ENCODE peak calls at places on chromosomes 11 and 22, in nine cellular contexts. Z, I, U, K, L, V, O, B and N are unnamed samples.

GRCh38 chr11:70220920-70221319 is 17.8 kb downstream of the FADD start:
- DNase-seq in Z (no peak), I (no peak), U (no peak), K (no peak), L (no peak), V (no peak), O (no peak), B (no peak), N (no peak)

GRCh38 chr11:74579577-74580270 is 12.7 kb upstream of the POLD3 start:
- DNase-seq in Z (no peak), I (no peak), U (no peak), K (no peak), L (no peak), V (no peak), O (no peak), B (no peak), N (no peak)

GRCh38 chr22:26845016-26845728 is 187.8 kb downstream of the MIAT start:
- DNase-seq in Z (peak), I (no peak), U (no peak), K (no peak), L (no peak), V (peak), O (no peak), B (no peak), N (no peak)

GRCh38 chr11:8070417-8071101 is 10.5 kb upstream of the TUB start:
- DNase-seq in Z (peak), I (peak), U (peak), K (peak), L (no peak), V (no peak), O (no peak), B (no peak), N (no peak)

GRCh38 chr11:86003654-86004053 is 65.2 kb downstream of the PICALM start:
- DNase-seq in Z (no peak), I (no peak), U (no peak), K (no peak), L (no peak), V (no peak), O (no peak), B (no peak), N (no peak)

GRCh38 chr22:28837640-28838039 is 37.3 kb upstream of the XBP1 start:
- DNase-seq in Z (no peak), I (no peak), U (no peak), K (no peak), L (no peak), V (no peak), O (no peak), B (no peak), N (no peak)

GRCh38 chr11:116614306-116615210 is 158.2 kb downstream of the BUD13 start:
- DNase-seq in Z (no peak), I (no peak), U (no peak), K (no peak), L (no peak), V (no peak), O (peak), B (no peak), N (no peak)

GRCh38 chr11:68890490-68891231 is 13.0 kb downstream of the MRPL21 start:
- DNase-seq in Z (peak), I (peak), U (peak), K (peak), L (no peak), V (no peak), O (peak), B (peak), N (peak)

GRCh38 chr22:41683052-41683451 is 5.6 kb downstream of the SNU13 start:
- DNase-seq in Z (no peak), I (no peak), U (no peak), K (no peak), L (no peak), V (no peak), O (no peak), B (no peak), N (no peak)

GRCh38 chr22:39144101-39144815 is 8.2 kb downstream of the CBX7 start:
- DNase-seq in Z (peak), I (peak), U (peak), K (peak), L (no peak), V (no peak), O (peak), B (no peak), N (no peak)

GRCh38 chr11:82924522-82925224 is 23.1 kb downstream of the DDIAS start:
- DNase-seq in Z (no peak), I (no peak), U (no peak), K (no peak), L (no peak), V (no peak), O (no peak), B (no peak), N (no peak)

GRCh38 chr22:44419429-44419828 is 78.6 kb downstream of the RTL6 start:
- DNase-seq in Z (no peak), I (no peak), U (no peak), K (no peak), L (no peak), V (no peak), O (no peak), B (no peak), N (no peak)

GRCh38 chr11:67442504-67443398 is 525 bp downstream of the CORO1B start:
- DNase-seq in Z (peak), I (no peak), U (no peak), K (no peak), L (no peak), V (no peak), O (no peak), B (peak), N (no peak)

GRCh38 chr11:46216040-46216764 is 61.3 kb upstream of the CREB3L1 start:
- DNase-seq in Z (no peak), I (no peak), U (no peak), K (no peak), L (no peak), V (no peak), O (no peak), B (no peak), N (no peak)

GRCh38 chr11:1394936-1395772 is 5.4 kb downstream of the BRSK2 start:
- DNase-seq in Z (no peak), I (no peak), U (no peak), K (no peak), L (no peak), V (no peak), O (no peak), B (peak), N (no peak)

GRCh38 chr11:96054870-96055705 is 131.2 kb upstream of the MTMR2 start:
- DNase-seq in Z (peak), I (no peak), U (peak), K (peak), L (no peak), V (no peak), O (no peak), B (no peak), N (no peak)

GRCh38 chr11:62501432-62501891 is 45.1 kb downstream of the AHNAK start:
- DNase-seq in Z (peak), I (no peak), U (no peak), K (no peak), L (no peak), V (no peak), O (no peak), B (peak), N (no peak)

GRCh38 chr11:1156506-1157340 is 1.0 kb upstream of the MUC5AC start:
- DNase-seq in Z (no peak), I (peak), U (no peak), K (no peak), L (no peak), V (no peak), O (no peak), B (no peak), N (no peak)

GRCh38 chr11:71563401-71563800 is 2.0 kb upstream of the KRTAP5-10 start:
- DNase-seq in Z (peak), I (peak), U (peak), K (no peak), L (no peak), V (no peak), O (no peak), B (no peak), N (peak)

GRCh38 chr11:120883404-120884135 is 140.3 kb upstream of the TBCEL start:
- DNase-seq in Z (peak), I (no peak), U (peak), K (no peak), L (no peak), V (no peak), O (no peak), B (peak), N (no peak)

GRCh38 chr11:78008174-78008573 is 13.7 kb upstream of the INTS4 start:
- DNase-seq in Z (no peak), I (no peak), U (no peak), K (no peak), L (no peak), V (no peak), O (no peak), B (no peak), N (no peak)

GRCh38 chr11:31656051-31656450 is 146.5 kb downstream of the ELP4 start:
- DNase-seq in Z (no peak), I (no peak), U (peak), K (no peak), L (no peak), V (no peak), O (no peak), B (no peak), N (no peak)

GRCh38 chr11:94325681-94326080 is 21.3 kb downstream of the IZUMO1R start:
- DNase-seq in Z (peak), I (peak), U (peak), K (no peak), L (peak), V (no peak), O (no peak), B (no peak), N (no peak)

GRCh38 chr11:12079726-12080556 is 30.4 kb upstream of the MICAL2 start:
- DNase-seq in Z (peak), I (peak), U (peak), K (peak), L (no peak), V (no peak), O (no peak), B (peak), N (peak)

GRCh38 chr11:118635237-118635591 is 27.8 kb downstream of the PHLDB1 start:
- DNase-seq in Z (no peak), I (no peak), U (no peak), K (no peak), L (no peak), V (no peak), O (no peak), B (peak), N (no peak)

GRCh38 chr11:35364101-35364780 is 55.1 kb downstream of the SLC1A2 start:
- DNase-seq in Z (no peak), I (peak), U (peak), K (peak), L (no peak), V (no peak), O (peak), B (peak), N (peak)

GRCh38 chr11:79077684-79078379 is 363.0 kb downstream of the TENM4 start:
- DNase-seq in Z (no peak), I (no peak), U (no peak), K (no peak), L (no peak), V (no peak), O (no peak), B (no peak), N (no peak)

GRCh38 chr11:15471709-15472404 is 357.1 kb downstream of the INSC start:
- DNase-seq in Z (no peak), I (peak), U (no peak), K (peak), L (no peak), V (no peak), O (no peak), B (no peak), N (no peak)

GRCh38 chr11:62505784-62506145 is 40.8 kb downstream of the AHNAK start:
- DNase-seq in Z (no peak), I (no peak), U (no peak), K (no peak), L (no peak), V (no peak), O (no peak), B (peak), N (no peak)

GRCh38 chr11:47466701-47467250 is 17.8 kb upstream of the RAPSN start:
- DNase-seq in Z (peak), I (no peak), U (no peak), K (no peak), L (no peak), V (no peak), O (no peak), B (peak), N (no peak)

GRCh38 chr11:76617553-76618265 is 52.8 kb downstream of the LRRC32 start:
- DNase-seq in Z (no peak), I (no peak), U (no peak), K (peak), L (no peak), V (no peak), O (no peak), B (peak), N (no peak)